ENCODE peak calls at places on chromosomes 16 and 17, in seven cellular contexts. P is prostate gland, V is IMR-90, Q is suprapubic skin, F is esophagus squamous epithelium, L is GM12878, C is A549. Z is an unnamed sample.

GRCh38 chr17:1107777-1108559 is 71.8 kb downstream of the ABR start:
- DNase-seq in P (no peak), V (no peak), Q (no peak), F (no peak), L (no peak), C (no peak), Z (no peak)

GRCh38 chr17:51612692-51613091 is 352.3 kb downstream of the UTP18 start:
- DNase-seq in P (no peak), V (no peak), Q (no peak), F (no peak), L (no peak), C (no peak), Z (no peak)

GRCh38 chr16:27335349-27336052 is 21.7 kb downstream of the IL4R start:
- DNase-seq in P (no peak), V (peak), Q (no peak), F (no peak), L (no peak), C (no peak), Z (no peak)

GRCh38 chr16:67470314-67470713 is 10.6 kb downstream of the ATP6V0D1 start:
- DNase-seq in P (peak), V (no peak), Q (no peak), F (no peak), L (no peak), C (no peak), Z (peak)

GRCh38 chr16:55697867-55698266 is 42.1 kb downstream of the SLC6A2 start:
- DNase-seq in P (no peak), V (no peak), Q (no peak), F (no peak), L (no peak), C (no peak), Z (no peak)

GRCh38 chr17:52383493-52384100 is 225.1 kb upstream of the CA10 start:
- DNase-seq in P (peak), V (peak), Q (no peak), F (no peak), L (no peak), C (peak), Z (no peak)

GRCh38 chr17:60630352-60630751 is 30.4 kb downstream of the PPM1D start:
- DNase-seq in P (peak), V (no peak), Q (no peak), F (no peak), L (no peak), C (no peak), Z (no peak)

GRCh38 chr17:57578608-57578990 is 166.5 kb downstream of the CCDC182 start:
- DNase-seq in P (no peak), V (peak), Q (no peak), F (no peak), L (peak), C (no peak), Z (no peak)

GRCh38 chr17:67671492-67671891 is 46.2 kb upstream of the NOL11 start:
- DNase-seq in P (peak), V (peak), Q (no peak), F (no peak), L (no peak), C (no peak), Z (no peak)

GRCh38 chr16:1530883-1531637 is 2.4 kb upstream of the TMEM204 start:
- DNase-seq in P (peak), V (peak), Q (peak), F (no peak), L (no peak), C (no peak), Z (peak)

GRCh38 chr17:15981208-15981607 is 18.3 kb downstream of the ZSWIM7 start:
- DNase-seq in P (no peak), V (no peak), Q (no peak), F (no peak), L (peak), C (no peak), Z (no peak)

GRCh38 chr17:32156656-32157055 is 14.4 kb downstream of the RHOT1 start:
- DNase-seq in P (no peak), V (no peak), Q (no peak), F (no peak), L (no peak), C (no peak), Z (no peak)

GRCh38 chr17:59420901-59421300 is 89.4 kb downstream of the YPEL2 start:
- DNase-seq in P (no peak), V (no peak), Q (no peak), F (no peak), L (no peak), C (no peak), Z (no peak)

GRCh38 chr16:85107083-85107482 is 5.2 kb downstream of the CIBAR2 start:
- DNase-seq in P (no peak), V (no peak), Q (no peak), F (no peak), L (no peak), C (no peak), Z (no peak)

GRCh38 chr17:19748807-19749193 is 702 bp upstream of the ALDH3A1 start:
- DNase-seq in P (no peak), V (no peak), Q (no peak), F (no peak), L (no peak), C (no peak), Z (no peak)

GRCh38 chr16:10386517-10387377 is 886 bp downstream of the ATF7IP2 start:
- DNase-seq in P (no peak), V (peak), Q (no peak), F (no peak), L (peak), C (no peak), Z (no peak)

GRCh38 chr16:20740007-20740883 is 1.4 kb downstream of the THUMPD1 start:
- DNase-seq in P (peak), V (no peak), Q (no peak), F (no peak), L (no peak), C (peak), Z (no peak)

GRCh38 chr17:31404028-31404949 is 12.8 kb downstream of the RAB11FIP4 start:
- DNase-seq in P (no peak), V (no peak), Q (peak), F (no peak), L (no peak), C (no peak), Z (no peak)

GRCh38 chr16:50534958-50535357 is 13.2 kb upstream of the NKD1 start:
- DNase-seq in P (no peak), V (no peak), Q (no peak), F (no peak), L (no peak), C (no peak), Z (no peak)

GRCh38 chr16:55204923-55205322 is 119.1 kb upstream of the IRX6 start:
- DNase-seq in P (no peak), V (no peak), Q (no peak), F (no peak), L (no peak), C (no peak), Z (no peak)

GRCh38 chr16:67923414-67924127 is 8.1 kb downstream of the CTRL start:
- DNase-seq in P (peak), V (no peak), Q (peak), F (no peak), L (no peak), C (no peak), Z (no peak)

GRCh38 chr17:12296120-12296727 is 275.5 kb downstream of the MAP2K4 start:
- DNase-seq in P (no peak), V (peak), Q (no peak), F (no peak), L (no peak), C (no peak), Z (no peak)

GRCh38 chr17:68792042-68792685 is 163.0 kb downstream of the ABCA8 start:
- DNase-seq in P (no peak), V (peak), Q (no peak), F (no peak), L (no peak), C (no peak), Z (no peak)

GRCh38 chr17:21375757-21376584 is at the start of gene KCNJ12:
- DNase-seq in P (no peak), V (no peak), Q (no peak), F (no peak), L (no peak), C (no peak), Z (no peak)

GRCh38 chr17:40533896-40534295 is 31.4 kb downstream of the CCR7 start:
- DNase-seq in P (no peak), V (no peak), Q (peak), F (no peak), L (no peak), C (no peak), Z (no peak)

GRCh38 chr16:88633684-88634140 is 4.7 kb upstream of the IL17C start:
- DNase-seq in P (no peak), V (peak), Q (no peak), F (no peak), L (peak), C (peak), Z (no peak)

GRCh38 chr16:59341368-59341767 is 607.3 kb upstream of the GOT2 start:
- DNase-seq in P (no peak), V (no peak), Q (no peak), F (no peak), L (no peak), C (no peak), Z (no peak)

GRCh38 chr17:39745335-39746144 is 7.8 kb downstream of the GRB7 start:
- DNase-seq in P (no peak), V (no peak), Q (no peak), F (no peak), L (no peak), C (no peak), Z (no peak)

GRCh38 chr17:72302735-72303134 is 181.9 kb downstream of the SOX9 start:
- DNase-seq in P (no peak), V (no peak), Q (no peak), F (no peak), L (no peak), C (no peak), Z (no peak)

GRCh38 chr16:3029499-3030127 is 5.8 kb downstream of the THOC6 start:
- DNase-seq in P (no peak), V (peak), Q (no peak), F (no peak), L (no peak), C (no peak), Z (no peak)

GRCh38 chr16:3026609-3027487 is 3.0 kb downstream of the THOC6 start:
- DNase-seq in P (no peak), V (no peak), Q (no peak), F (no peak), L (no peak), C (no peak), Z (no peak)

GRCh38 chr16:3027488-3027795 is 3.6 kb downstream of the THOC6 start:
- DNase-seq in P (no peak), V (no peak), Q (no peak), F (no peak), L (no peak), C (no peak), Z (no peak)

GRCh38 chr16:3028716-3029319 is 5.0 kb downstream of the THOC6 start:
- DNase-seq in P (no peak), V (no peak), Q (no peak), F (no peak), L (no peak), C (no peak), Z (no peak)

DNA sequence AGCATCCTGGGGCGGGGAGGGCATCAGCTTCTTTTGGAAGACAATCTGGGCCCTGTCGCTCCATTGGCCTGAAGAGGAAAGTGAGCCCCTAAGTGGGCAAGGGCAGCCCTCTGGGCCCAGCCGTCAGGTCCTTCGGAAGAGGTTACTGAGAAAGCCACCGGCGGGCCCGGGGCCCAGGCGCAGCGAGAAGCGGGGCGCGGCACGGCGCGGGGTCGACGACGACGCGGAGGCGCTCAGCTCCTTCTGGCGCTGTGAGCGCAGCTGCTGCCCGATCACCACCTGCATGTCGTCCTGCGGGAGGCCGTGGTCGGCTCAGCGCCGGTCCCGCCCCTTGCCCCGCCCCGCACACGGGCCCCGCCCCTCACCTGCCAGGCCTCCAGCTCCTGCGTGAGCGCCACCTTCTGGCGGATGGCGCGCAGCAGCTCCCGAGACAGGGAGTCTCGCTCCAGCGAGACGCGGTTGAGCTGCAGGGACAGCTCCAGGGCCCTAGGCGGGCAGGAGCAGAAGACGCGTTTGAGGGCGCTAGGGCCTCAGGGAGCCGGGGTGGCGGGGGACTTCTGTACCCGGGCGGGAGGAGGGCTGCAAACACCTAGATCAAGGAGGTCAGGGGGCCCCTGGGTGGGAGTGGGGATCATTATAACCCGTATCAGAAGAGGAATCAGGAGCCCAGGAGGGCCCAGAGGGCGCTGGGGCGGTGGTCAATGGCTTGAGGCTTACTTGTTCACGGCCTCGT is 4.3 kb downstream of the THOC6 start:
- DNase-seq in P (peak), V (peak), Q (peak), F (no peak), L (peak), C (peak), Z (peak)
- TF ChIP-seq POLR2A in P (peak), V (peak), Q (no peak), F (no peak), L (peak), C (no peak), Z (no peak)

GRCh38 chr17:78798695-78799559 is 16.9 kb upstream of the CYTH1 start:
- DNase-seq in P (peak), V (peak), Q (no peak), F (no peak), L (no peak), C (no peak), Z (no peak)
- TF ChIP-seq POLR2A in P (no peak), V (no peak), Q (no peak), F (no peak), L (no peak), C (peak), Z (no peak)

GRCh38 chr16:30766922-30767284 is 4.8 kb downstream of the RNF40 start:
- DNase-seq in P (no peak), V (no peak), Q (no peak), F (no peak), L (no peak), C (no peak), Z (no peak)
- TF ChIP-seq POLR2A in P (no peak), V (no peak), Q (no peak), F (no peak), L (no peak), C (no peak), Z (no peak)

DNA sequence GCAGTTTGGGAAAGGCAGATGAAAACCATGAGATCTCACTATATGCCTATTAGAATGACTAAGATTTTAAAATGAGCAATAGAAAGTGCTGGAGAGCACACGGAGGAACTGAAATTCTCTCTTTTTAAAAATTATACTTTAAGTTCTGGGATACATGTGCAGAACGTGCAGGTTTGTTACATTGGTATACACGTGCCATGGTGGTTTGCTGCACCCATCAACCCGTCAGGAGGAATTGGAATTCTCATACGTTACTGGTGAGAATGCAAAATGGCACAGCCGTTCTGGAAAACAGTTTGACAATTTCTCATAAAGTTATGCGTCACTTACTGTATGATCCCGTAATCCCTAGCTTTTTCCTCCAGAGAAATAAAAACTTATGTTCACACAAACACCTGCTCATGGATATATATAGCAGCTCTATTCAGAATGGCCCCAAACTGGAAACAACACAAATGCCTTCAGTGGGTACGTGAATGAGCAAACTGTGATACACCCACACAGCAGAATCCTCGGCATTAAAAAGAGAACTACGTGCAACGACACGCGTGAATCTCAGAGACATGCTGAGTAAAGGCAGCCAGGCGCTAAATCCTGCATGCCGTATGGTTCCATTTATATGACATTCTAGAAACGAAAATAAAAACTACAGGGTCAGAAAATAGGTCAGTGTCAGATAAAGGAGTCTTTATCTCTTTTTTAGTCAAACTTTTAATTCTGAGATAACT is 11.8 kb downstream of the PIK3R6 start:
- DNase-seq in P (no peak), V (no peak), Q (no peak), F (no peak), L (peak), C (no peak), Z (no peak)
- TF ChIP-seq POLR2A in P (no peak), V (no peak), Q (no peak), F (no peak), L (no peak), C (no peak), Z (no peak)

GRCh38 chr16:28950648-28951409 is at the start of gene NFATC2IP:
- DNase-seq in P (peak), V (peak), Q (peak), F (peak), L (peak), C (peak), Z (peak)
- TF ChIP-seq POLR2A in P (peak), V (peak), Q (no peak), F (no peak), L (peak), C (peak), Z (no peak)

GRCh38 chr16:22297871-22298733 is 893 bp downstream of the POLR3E start:
- DNase-seq in P (peak), V (peak), Q (no peak), F (no peak), L (peak), C (peak), Z (peak)
- TF ChIP-seq POLR2A in P (no peak), V (peak), Q (no peak), F (no peak), L (peak), C (no peak), Z (no peak)

GRCh38 chr17:78400581-78401240 is 22.3 kb downstream of the PGS1 start:
- DNase-seq in P (no peak), V (no peak), Q (no peak), F (no peak), L (no peak), C (no peak), Z (no peak)
- TF ChIP-seq POLR2A in P (no peak), V (no peak), Q (no peak), F (no peak), L (no peak), C (no peak), Z (no peak)

GRCh38 chr17:82245144-82246039 is 16.6 kb downstream of the SLC16A3 start:
- DNase-seq in P (no peak), V (no peak), Q (no peak), F (no peak), L (no peak), C (no peak), Z (no peak)
- TF ChIP-seq POLR2A in P (no peak), V (peak), Q (no peak), F (no peak), L (peak), C (no peak), Z (no peak)

GRCh38 chr17:75447951-75448856 is 8.2 kb upstream of the TMEM94 start:
- DNase-seq in P (no peak), V (peak), Q (no peak), F (no peak), L (no peak), C (no peak), Z (no peak)
- TF ChIP-seq POLR2A in P (no peak), V (no peak), Q (no peak), F (no peak), L (no peak), C (no peak), Z (no peak)

Z was measured in lower leg skin.